ENCODE peak calls at places on chromosomes 2 and 18, in six cellular contexts. One of them, this sample, is unnamed.

GRCh38 chr2:210558708-210559107 is 2.3 kb downstream of the CPS1 start:
- DNase-seq in CD8-positive, alpha-beta T cell: no peak
- DNase-seq in upper lobe of right lung: no peak
- DNase-seq in PC-9: no peak
- DNase-seq in stomach: no peak
- DNase-seq in AG10803: peak; percentile 9
- DNase-seq in this sample: no peak

GRCh38 chr2:156405586-156405985 is 30.6 kb upstream of the GPD2 start:
- DNase-seq in CD8-positive, alpha-beta T cell: no peak
- DNase-seq in upper lobe of right lung: peak; percentile 79
- DNase-seq in PC-9: no peak
- DNase-seq in stomach: no peak
- DNase-seq in AG10803: peak; percentile 25
- DNase-seq in this sample: no peak

GRCh38 chr2:20579866-20580265 is 71.0 kb downstream of the HS1BP3 start:
- DNase-seq in CD8-positive, alpha-beta T cell: no peak
- DNase-seq in upper lobe of right lung: peak; percentile 78
- DNase-seq in PC-9: peak; percentile 34
- DNase-seq in stomach: peak; percentile 72
- DNase-seq in AG10803: no peak
- DNase-seq in this sample: no peak

GRCh38 chr18:66616523-66616983 is 12.7 kb upstream of the CDH19 start:
- DNase-seq in CD8-positive, alpha-beta T cell: no peak
- DNase-seq in upper lobe of right lung: no peak
- DNase-seq in PC-9: no peak
- DNase-seq in stomach: no peak
- DNase-seq in AG10803: no peak
- DNase-seq in this sample: no peak

GRCh38 chr2:237061356-237061755 is 24.3 kb upstream of the COPS8 start:
- DNase-seq in CD8-positive, alpha-beta T cell: no peak
- DNase-seq in upper lobe of right lung: no peak
- DNase-seq in PC-9: no peak
- DNase-seq in stomach: no peak
- DNase-seq in AG10803: no peak
- DNase-seq in this sample: no peak

GRCh38 chr2:188076149-188077056 is 215.3 kb upstream of the GULP1 start:
- DNase-seq in CD8-positive, alpha-beta T cell: no peak
- DNase-seq in upper lobe of right lung: no peak
- DNase-seq in PC-9: no peak
- DNase-seq in stomach: no peak
- DNase-seq in AG10803: no peak
- DNase-seq in this sample: no peak

GRCh38 chr2:3491306-3491705 is 28.0 kb downstream of the ADI1 start:
- DNase-seq in CD8-positive, alpha-beta T cell: no peak
- DNase-seq in upper lobe of right lung: peak; percentile 31
- DNase-seq in PC-9: no peak
- DNase-seq in stomach: no peak
- DNase-seq in AG10803: no peak
- DNase-seq in this sample: no peak

GRCh38 chr2:172639823-172640222 is 83.9 kb downstream of the PDK1 start:
- DNase-seq in CD8-positive, alpha-beta T cell: no peak
- DNase-seq in upper lobe of right lung: no peak
- DNase-seq in PC-9: peak; percentile 24
- DNase-seq in stomach: no peak
- DNase-seq in AG10803: peak; percentile 85
- DNase-seq in this sample: no peak

GRCh38 chr18:32889620-32890593 is 117.1 kb upstream of the KLHL14 start:
- DNase-seq in CD8-positive, alpha-beta T cell: no peak
- DNase-seq in upper lobe of right lung: no peak
- DNase-seq in PC-9: no peak
- DNase-seq in stomach: no peak
- DNase-seq in AG10803: no peak
- DNase-seq in this sample: no peak

GRCh38 chr2:49241991-49242390 is 87.7 kb upstream of the FSHR start:
- DNase-seq in CD8-positive, alpha-beta T cell: no peak
- DNase-seq in upper lobe of right lung: no peak
- DNase-seq in PC-9: no peak
- DNase-seq in stomach: no peak
- DNase-seq in AG10803: peak; percentile 75
- DNase-seq in this sample: no peak

GRCh38 chr2:187461294-187462261 is 13.5 kb upstream of the CALCRL start:
- DNase-seq in CD8-positive, alpha-beta T cell: no peak
- DNase-seq in upper lobe of right lung: no peak
- DNase-seq in PC-9: no peak
- DNase-seq in stomach: no peak
- DNase-seq in AG10803: no peak
- DNase-seq in this sample: no peak

GRCh38 chr2:69269330-69269729 is 117.7 kb downstream of the GFPT1 start:
- DNase-seq in CD8-positive, alpha-beta T cell: no peak
- DNase-seq in upper lobe of right lung: no peak
- DNase-seq in PC-9: no peak
- DNase-seq in stomach: no peak
- DNase-seq in AG10803: peak; percentile 49
- DNase-seq in this sample: no peak

GRCh38 chr2:23594079-23594494 is 209.1 kb downstream of the KLHL29 start:
- DNase-seq in CD8-positive, alpha-beta T cell: no peak
- DNase-seq in upper lobe of right lung: no peak
- DNase-seq in PC-9: no peak
- DNase-seq in stomach: no peak
- DNase-seq in AG10803: no peak
- DNase-seq in this sample: no peak

GRCh38 chr18:13804305-13804704 is 19.6 kb upstream of the MC5R start:
- DNase-seq in CD8-positive, alpha-beta T cell: no peak
- DNase-seq in upper lobe of right lung: no peak
- DNase-seq in PC-9: no peak
- DNase-seq in stomach: no peak
- DNase-seq in AG10803: no peak
- DNase-seq in this sample: no peak

GRCh38 chr2:174794851-174795374 is 30.6 kb upstream of the CHRNA1 start:
- DNase-seq in CD8-positive, alpha-beta T cell: no peak
- DNase-seq in upper lobe of right lung: no peak
- DNase-seq in PC-9: no peak
- DNase-seq in stomach: no peak
- DNase-seq in AG10803: peak; percentile 74
- DNase-seq in this sample: no peak

GRCh38 chr18:69885841-69886531 is 61.7 kb downstream of the CD226 start:
- DNase-seq in CD8-positive, alpha-beta T cell: no peak
- DNase-seq in upper lobe of right lung: no peak
- DNase-seq in PC-9: no peak
- DNase-seq in stomach: no peak
- DNase-seq in AG10803: no peak
- DNase-seq in this sample: no peak

GRCh38 chr2:54750040-54750439 is 26.6 kb downstream of the EML6 start:
- DNase-seq in CD8-positive, alpha-beta T cell: no peak
- DNase-seq in upper lobe of right lung: no peak
- DNase-seq in PC-9: no peak
- DNase-seq in stomach: no peak
- DNase-seq in AG10803: peak; percentile 43
- DNase-seq in this sample: no peak

GRCh38 chr18:55078289-55078916 is 119.1 kb upstream of the CCDC68 start:
- DNase-seq in CD8-positive, alpha-beta T cell: no peak
- DNase-seq in upper lobe of right lung: no peak
- DNase-seq in PC-9: no peak
- DNase-seq in stomach: no peak
- DNase-seq in AG10803: no peak
- DNase-seq in this sample: no peak

GRCh38 chr2:15651367-15651727 is 59.7 kb downstream of the DDX1 start:
- DNase-seq in CD8-positive, alpha-beta T cell: no peak
- DNase-seq in upper lobe of right lung: no peak
- DNase-seq in PC-9: no peak
- DNase-seq in stomach: no peak
- DNase-seq in AG10803: no peak
- DNase-seq in this sample: no peak

GRCh38 chr2:216636570-216637450 is 3.6 kb downstream of the IGFBP2 start:
- DNase-seq in CD8-positive, alpha-beta T cell: no peak
- DNase-seq in upper lobe of right lung: no peak
- DNase-seq in PC-9: peak; percentile 60
- DNase-seq in stomach: peak; percentile 84
- DNase-seq in AG10803: no peak
- DNase-seq in this sample: no peak

GRCh38 chr2:3595409-3595808 is 497 bp downstream of the COLEC11 start:
- DNase-seq in CD8-positive, alpha-beta T cell: no peak
- DNase-seq in upper lobe of right lung: no peak
- DNase-seq in PC-9: no peak
- DNase-seq in stomach: no peak
- DNase-seq in AG10803: no peak
- DNase-seq in this sample: no peak

GRCh38 chr2:174785481-174785880 is 21.2 kb upstream of the CHRNA1 start:
- DNase-seq in CD8-positive, alpha-beta T cell: no peak
- DNase-seq in upper lobe of right lung: no peak
- DNase-seq in PC-9: no peak
- DNase-seq in stomach: no peak
- DNase-seq in AG10803: peak; percentile 34
- DNase-seq in this sample: no peak

GRCh38 chr2:144183744-144184143 is 336.2 kb downstream of the ZEB2 start:
- DNase-seq in CD8-positive, alpha-beta T cell: peak; percentile 59
- DNase-seq in upper lobe of right lung: no peak
- DNase-seq in PC-9: no peak
- DNase-seq in stomach: no peak
- DNase-seq in AG10803: peak; percentile 98
- DNase-seq in this sample: peak; percentile 63

GRCh38 chr2:241199897-241200821 is 11.7 kb downstream of the ANO7 start:
- DNase-seq in CD8-positive, alpha-beta T cell: no peak
- DNase-seq in upper lobe of right lung: no peak
- DNase-seq in PC-9: no peak
- DNase-seq in stomach: no peak
- DNase-seq in AG10803: no peak
- DNase-seq in this sample: no peak

GRCh38 chr18:50341443-50341842 is 33.4 kb upstream of the SKA1 start:
- DNase-seq in CD8-positive, alpha-beta T cell: no peak
- DNase-seq in upper lobe of right lung: no peak
- DNase-seq in PC-9: no peak
- DNase-seq in stomach: no peak
- DNase-seq in AG10803: no peak
- DNase-seq in this sample: no peak

GRCh38 chr18:50338676-50339075 is 36.2 kb upstream of the SKA1 start:
- DNase-seq in CD8-positive, alpha-beta T cell: no peak
- DNase-seq in upper lobe of right lung: no peak
- DNase-seq in PC-9: no peak
- DNase-seq in stomach: no peak
- DNase-seq in AG10803: no peak
- DNase-seq in this sample: no peak

GRCh38 chr18:50338122-50338521 is 36.7 kb upstream of the SKA1 start:
- DNase-seq in CD8-positive, alpha-beta T cell: no peak
- DNase-seq in upper lobe of right lung: no peak
- DNase-seq in PC-9: no peak
- DNase-seq in stomach: no peak
- DNase-seq in AG10803: no peak
- DNase-seq in this sample: no peak

GRCh38 chr18:50334546-50335152 is 40.2 kb upstream of the SKA1 start:
- DNase-seq in CD8-positive, alpha-beta T cell: no peak
- DNase-seq in upper lobe of right lung: no peak
- DNase-seq in PC-9: no peak
- DNase-seq in stomach: no peak
- DNase-seq in AG10803: no peak
- DNase-seq in this sample: no peak

GRCh38 chr18:50340078-50340477 is 34.8 kb upstream of the SKA1 start:
- DNase-seq in CD8-positive, alpha-beta T cell: no peak
- DNase-seq in upper lobe of right lung: peak; percentile 62
- DNase-seq in PC-9: no peak
- DNase-seq in stomach: no peak
- DNase-seq in AG10803: no peak
- DNase-seq in this sample: no peak
- TF ChIP-seq CTCF in CD8-positive, alpha-beta T cell: no peak
- TF ChIP-seq CTCF in upper lobe of right lung: no peak
- TF ChIP-seq CTCF in PC-9: no peak
- TF ChIP-seq CTCF in stomach: no peak
- TF ChIP-seq CTCF in AG10803: no peak
- TF ChIP-seq CTCF in this sample: no peak

GRCh38 chr18:39834636-39835035 is 2120.4 kb upstream of the PIK3C3 start:
- DNase-seq in CD8-positive, alpha-beta T cell: no peak
- DNase-seq in upper lobe of right lung: no peak
- DNase-seq in PC-9: no peak
- DNase-seq in stomach: no peak
- DNase-seq in AG10803: no peak
- DNase-seq in this sample: no peak
- TF ChIP-seq CTCF in CD8-positive, alpha-beta T cell: no peak
- TF ChIP-seq CTCF in upper lobe of right lung: no peak
- TF ChIP-seq CTCF in PC-9: no peak
- TF ChIP-seq CTCF in stomach: no peak
- TF ChIP-seq CTCF in AG10803: no peak
- TF ChIP-seq CTCF in this sample: no peak

DNA sequence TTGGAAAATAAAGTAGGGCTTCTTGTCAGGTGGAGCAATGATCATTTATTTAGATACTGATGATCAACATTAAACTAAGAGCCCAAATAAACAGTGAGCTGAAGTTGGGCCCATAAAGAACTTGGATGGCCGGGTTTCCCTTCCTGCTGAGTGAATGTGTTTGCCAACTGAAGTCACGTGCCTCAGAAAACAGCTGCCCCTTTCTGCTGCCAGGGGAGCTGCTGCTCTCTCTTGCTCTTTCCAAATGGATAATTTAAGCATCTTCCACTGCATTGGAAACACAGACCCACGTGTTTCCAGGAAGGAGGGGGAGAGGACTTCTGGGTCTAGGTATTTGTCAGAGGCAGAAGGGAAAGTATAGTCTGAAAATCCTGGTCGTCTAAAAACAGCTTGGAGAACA is 22.9 kb upstream of the NCKAP5 start:
- DNase-seq in CD8-positive, alpha-beta T cell: no peak
- DNase-seq in upper lobe of right lung: no peak
- DNase-seq in PC-9: no peak
- DNase-seq in stomach: peak; percentile 42
- DNase-seq in AG10803: peak; percentile 38
- DNase-seq in this sample: no peak
- TF ChIP-seq CTCF in CD8-positive, alpha-beta T cell: no peak
- TF ChIP-seq CTCF in upper lobe of right lung: no peak
- TF ChIP-seq CTCF in PC-9: no peak
- TF ChIP-seq CTCF in stomach: no peak
- TF ChIP-seq CTCF in AG10803: no peak
- TF ChIP-seq CTCF in this sample: no peak

GRCh38 chr2:208489687-208490086 is 83.1 kb downstream of the PTH2R start:
- DNase-seq in CD8-positive, alpha-beta T cell: no peak
- DNase-seq in upper lobe of right lung: no peak
- DNase-seq in PC-9: no peak
- DNase-seq in stomach: no peak
- DNase-seq in AG10803: no peak
- DNase-seq in this sample: no peak
- TF ChIP-seq CTCF in CD8-positive, alpha-beta T cell: no peak
- TF ChIP-seq CTCF in upper lobe of right lung: no peak
- TF ChIP-seq CTCF in PC-9: no peak
- TF ChIP-seq CTCF in stomach: no peak
- TF ChIP-seq CTCF in AG10803: no peak
- TF ChIP-seq CTCF in this sample: no peak

DNA sequence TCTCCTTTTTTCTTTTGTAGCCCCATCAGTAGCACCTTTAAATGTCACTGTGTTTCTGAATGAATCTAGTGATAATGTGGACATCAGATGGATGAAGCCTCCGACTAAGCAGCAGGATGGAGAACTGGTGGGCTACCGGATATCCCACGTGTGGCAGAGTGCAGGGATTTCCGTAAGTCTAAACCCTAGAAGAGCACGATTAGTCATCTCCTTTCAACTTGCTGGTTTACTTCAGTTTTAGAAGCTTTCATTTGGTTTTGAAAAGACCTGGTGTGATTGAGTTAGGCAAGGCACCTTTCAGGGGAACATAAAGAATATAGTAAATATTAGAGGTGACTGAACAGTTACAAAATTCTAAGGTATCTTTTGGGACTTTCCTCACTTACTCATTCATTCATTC is 72.2 kb upstream of the TMEM87B start:
- DNase-seq in CD8-positive, alpha-beta T cell: no peak
- DNase-seq in upper lobe of right lung: no peak
- DNase-seq in PC-9: no peak
- DNase-seq in stomach: no peak
- DNase-seq in AG10803: no peak
- DNase-seq in this sample: no peak
- TF ChIP-seq CTCF in CD8-positive, alpha-beta T cell: no peak
- TF ChIP-seq CTCF in upper lobe of right lung: no peak
- TF ChIP-seq CTCF in PC-9: no peak
- TF ChIP-seq CTCF in stomach: no peak
- TF ChIP-seq CTCF in AG10803: no peak
- TF ChIP-seq CTCF in this sample: no peak

This sample was measured in natural killer cell.